ENCODE peak calls at places on chromosome 7, in nine cellular contexts. Z is GM12865; G is T-helper 9 cell; F is stimulated activated CD8-positive, alpha-beta memory T cell treated with anti-CD3 and anti-CD28 coated beads, Interleukin-4, amount 100 ng/mL, for 4 hours; E is stimulated activated CD4-positive, alpha-beta T cell treated with anti-CD3 and anti-CD28 coated beads, Interleukin-1b, Interleukin-23, amount 100 ng/mL, for 24 hours; K is amniotic stem cell; Q is mammary epithelial cell; D is SK-N-DZ; M is EL. Y is an unnamed sample.

GRCh38 chr7:106053109-106053508 is 59.0 kb downstream of the SYPL1 start:
- DNase-seq in Z (no peak), G (no peak), F (no peak), E (no peak), K (no peak), Q (no peak), D (no peak), M (no peak), Y (peak)

GRCh38 chr7:41130021-41130420 is 572.9 kb downstream of the INHBA start:
- DNase-seq in Z (no peak), G (no peak), F (no peak), E (no peak), K (no peak), Q (no peak), D (no peak), M (no peak), Y (no peak)

GRCh38 chr7:30556854-30557644 is 37.6 kb upstream of the GARS1 start:
- DNase-seq in Z (peak), G (no peak), F (no peak), E (no peak), K (no peak), Q (peak), D (no peak), M (no peak), Y (no peak)

GRCh38 chr7:99072126-99072525 is 71.8 kb downstream of the SMURF1 start:
- DNase-seq in Z (no peak), G (no peak), F (no peak), E (no peak), K (no peak), Q (no peak), D (no peak), M (no peak), Y (no peak)

GRCh38 chr7:12756841-12757240 is 69.4 kb downstream of the ARL4A start:
- DNase-seq in Z (no peak), G (no peak), F (no peak), E (no peak), K (no peak), Q (no peak), D (no peak), M (peak), Y (peak)

GRCh38 chr7:136470179-136470578 is 398.3 kb upstream of the CHRM2 start:
- DNase-seq in Z (no peak), G (no peak), F (no peak), E (no peak), K (no peak), Q (no peak), D (no peak), M (no peak), Y (no peak)

GRCh38 chr7:35802102-35802466 is 1.2 kb downstream of the SEPTIN7 start:
- DNase-seq in Z (no peak), G (no peak), F (no peak), E (no peak), K (no peak), Q (no peak), D (no peak), M (no peak), Y (no peak)

GRCh38 chr7:45217358-45217757 is 59.8 kb downstream of the RAMP3 start:
- DNase-seq in Z (no peak), G (no peak), F (no peak), E (no peak), K (no peak), Q (no peak), D (peak), M (peak), Y (peak)

GRCh38 chr7:128029405-128029995 is 1.7 kb downstream of the LRRC4 start:
- DNase-seq in Z (no peak), G (no peak), F (no peak), E (no peak), K (no peak), Q (no peak), D (no peak), M (no peak), Y (no peak)